ENCODE peak calls at places on chromosomes 3 and 15, in seven cellular contexts. V, L, U, H, P, O and X are unnamed samples.
A peak's percentile ranks its signal among the peaks of the same experiment; 100 is the strongest.

GRCh38 chr15:46525984-46526725 is 891.3 kb downstream of the SQOR start:
- DNase-seq in V (no peak), L (no peak), U (no peak), H (no peak), P (no peak), O (no peak), X (no peak)

GRCh38 chr3:126927846-126928245 is 55.1 kb upstream of the PLXNA1 start:
- DNase-seq in V (no peak), L (no peak), U (no peak), H (no peak), P (no peak), O (no peak), X (no peak)

GRCh38 chr15:45804028-45804427 is 169.2 kb downstream of the SQOR start:
- DNase-seq in V (no peak), L (no peak), U (no peak), H (no peak), P (no peak), O (no peak), X (no peak)

GRCh38 chr3:194854290-194855024 is 168.8 kb downstream of the FAM43A start:
- DNase-seq in V (no peak), L (no peak), U (no peak), H (no peak), P (no peak), O (no peak), X (no peak)

GRCh38 chr3:58298189-58298588 is 7.9 kb upstream of the RPP14 start:
- DNase-seq in V (no peak), L (no peak), U (no peak), H (no peak), P (no peak), O (no peak), X (no peak)

GRCh38 chr15:64502537-64502936 is 42.2 kb downstream of the ZNF609 start:
- DNase-seq in V (no peak), L (no peak), U (no peak), H (no peak), P (no peak), O (no peak), X (no peak)

GRCh38 chr3:174675426-174675825 is 183.7 kb upstream of the NAALADL2 start:
- DNase-seq in V (no peak), L (no peak), U (no peak), H (no peak), P (no peak), O (no peak), X (no peak)

GRCh38 chr3:10387881-10388621 is 67.1 kb upstream of the SEC13 start:
- DNase-seq in V (no peak), L (no peak), U (no peak), H (no peak), P (no peak), O (no peak), X (no peak)

GRCh38 chr15:63752075-63752684 is 81.6 kb downstream of the HERC1 start:
- DNase-seq in V (no peak), L (peak; percentile 5), U (no peak), H (no peak), P (peak; percentile 44), O (peak; percentile 7), X (no peak)

GRCh38 chr15:89490550-89491315 is 5.7 kb downstream of the RHCG start:
- DNase-seq in V (no peak), L (no peak), U (no peak), H (no peak), P (no peak), O (no peak), X (no peak)

GRCh38 chr3:25566358-25566920 is 98.3 kb downstream of the TOP2B start:
- DNase-seq in V (no peak), L (no peak), U (no peak), H (no peak), P (no peak), O (no peak), X (no peak)

GRCh38 chr3:188796122-188796631 is 375.6 kb upstream of the TPRG1 start:
- DNase-seq in V (no peak), L (no peak), U (no peak), H (no peak), P (no peak), O (no peak), X (peak; percentile 34)

GRCh38 chr3:138941259-138941885 is 5.6 kb downstream of the FOXL2 start:
- DNase-seq in V (no peak), L (no peak), U (no peak), H (no peak), P (peak; percentile 65), O (no peak), X (no peak)

GRCh38 chr3:187986514-187986934 is 167.4 kb upstream of the LPP start:
- DNase-seq in V (no peak), L (no peak), U (no peak), H (peak; percentile 13), P (no peak), O (no peak), X (peak; percentile 40)

GRCh38 chr3:100104817-100105413 is 9.4 kb downstream of the FILIP1L start:
- DNase-seq in V (no peak), L (no peak), U (no peak), H (no peak), P (no peak), O (no peak), X (no peak)

GRCh38 chr3:150407051-150407817 is 864 bp upstream of the TSC22D2 start:
- DNase-seq in V (no peak), L (peak; percentile 18), U (no peak), H (no peak), P (no peak), O (no peak), X (no peak)

GRCh38 chr3:117443014-117443413 is 733.4 kb downstream of the TUSC7 start:
- DNase-seq in V (no peak), L (no peak), U (no peak), H (no peak), P (no peak), O (no peak), X (no peak)

GRCh38 chr15:81071130-81071529 is 62.9 kb upstream of the CFAP161 start:
- DNase-seq in V (no peak), L (no peak), U (no peak), H (no peak), P (peak; percentile 9), O (no peak), X (no peak)

GRCh38 chr3:98032881-98033280 is 2.2 kb downstream of the GABRR3 start:
- DNase-seq in V (no peak), L (no peak), U (no peak), H (no peak), P (peak; percentile 11), O (no peak), X (no peak)

GRCh38 chr3:42667096-42667522 is 13.6 kb downstream of the ZBTB47 start:
- DNase-seq in V (no peak), L (no peak), U (no peak), H (no peak), P (peak; percentile 37), O (no peak), X (no peak)

GRCh38 chr3:187740446-187741399 is 4.5 kb downstream of the BCL6 start:
- DNase-seq in V (peak; percentile 76), L (no peak), U (peak; percentile 73), H (peak; percentile 48), P (peak; percentile 75), O (no peak), X (peak; percentile 78)

GRCh38 chr3:143971367-143972154 is at the start of gene DIPK2A:
- DNase-seq in V (peak; percentile 97), L (peak; percentile 88), U (peak; percentile 95), H (peak; percentile 96), P (peak; percentile 99), O (peak; percentile 91), X (peak; percentile 95)

GRCh38 chr15:59177445-59177728 is 29.3 kb upstream of the LDHAL6B start:
- DNase-seq in V (no peak), L (no peak), U (no peak), H (no peak), P (no peak), O (no peak), X (no peak)

GRCh38 chr15:31272558-31273257 is 53.9 kb upstream of the KLF13 start:
- DNase-seq in V (no peak), L (no peak), U (peak; percentile 15), H (no peak), P (no peak), O (no peak), X (no peak)

GRCh38 chr3:39378092-39378491 is 5.1 kb upstream of the SLC25A38 start:
- DNase-seq in V (no peak), L (no peak), U (no peak), H (peak; percentile 21), P (no peak), O (no peak), X (no peak)

GRCh38 chr3:25568525-25569078 is 96.1 kb downstream of the TOP2B start:
- DNase-seq in V (no peak), L (no peak), U (no peak), H (no peak), P (no peak), O (no peak), X (peak; percentile 28)

GRCh38 chr15:77417642-77418041 is 2.3 kb downstream of the PEAK1 start:
- DNase-seq in V (no peak), L (no peak), U (no peak), H (no peak), P (no peak), O (no peak), X (no peak)

GRCh38 chr3:46440531-46441294 is 24.0 kb downstream of the LTF start:
- DNase-seq in V (no peak), L (no peak), U (no peak), H (no peak), P (no peak), O (no peak), X (no peak)

GRCh38 chr15:101004986-101005747 is 86.0 kb downstream of the LRRK1 start:
- DNase-seq in V (no peak), L (no peak), U (no peak), H (no peak), P (no peak), O (no peak), X (no peak)

GRCh38 chr15:60017538-60018199 is 13.6 kb downstream of the FOXB1 start:
- DNase-seq in V (no peak), L (no peak), U (no peak), H (no peak), P (no peak), O (no peak), X (no peak)

GRCh38 chr3:55534876-55535275 is 47.8 kb upstream of the WNT5A start:
- DNase-seq in V (no peak), L (no peak), U (no peak), H (no peak), P (no peak), O (no peak), X (no peak)